ENCODE peak calls at places on chromosomes 13 and 19, in seven cellular contexts. O is HepG2, D is HCT116, L is H1, F is K562, E is SK-N-SH, T is GM12878. W is an unnamed sample.

GRCh38 chr13:77507931-77508776 is 27.4 kb upstream of the SCEL start:
- DNase-seq in L (no peak), O (no peak), E (no peak), F (no peak), T (no peak), D (peak; percentile 42), W (no peak)

GRCh38 chr19:54127688-54128440 is 9.7 kb upstream of the CNOT3 start:
- DNase-seq in D (no peak), E (no peak), T (no peak), F (no peak), O (no peak), L (no peak), W (no peak)

GRCh38 chr19:1904385-1905070 is 671 bp upstream of the ADAT3 start:
- DNase-seq in E (no peak), D (no peak), F (peak; percentile 72), T (peak; percentile 86), O (no peak), L (peak; percentile 75), W (no peak)

GRCh38 chr19:19459099-19459498 is 53.6 kb downstream of the GATAD2A start:
- DNase-seq in L (no peak), T (no peak), F (no peak), D (no peak), E (no peak), O (no peak), W (no peak)

GRCh38 chr13:50805805-50806204 is 37.7 kb downstream of the DLEU7 start:
- DNase-seq in D (peak; percentile 8), F (no peak), E (no peak), O (peak; percentile 5), L (no peak), T (no peak), W (no peak)

GRCh38 chr13:46504036-46504435 is 48.9 kb upstream of the LRCH1 start:
- DNase-seq in L (no peak), O (no peak), E (no peak), D (no peak), T (no peak), F (no peak), W (no peak)

GRCh38 chr19:50969413-50969760 is at the start of gene KLK6:
- DNase-seq in T (no peak), E (no peak), D (peak; percentile 76), F (no peak), O (peak; percentile 18), L (no peak), W (no peak)

GRCh38 chr13:58594978-58595600 is 963.5 kb downstream of the PCDH17 start:
- DNase-seq in F (no peak), E (no peak), O (no peak), T (no peak), L (no peak), D (no peak), W (no peak)

GRCh38 chr13:101917475-101917810 is 465.0 kb downstream of the ITGBL1 start:
- DNase-seq in D (no peak), E (peak; percentile 54), F (no peak), T (no peak), O (no peak), L (no peak), W (no peak)

GRCh38 chr19:7415163-7415856 is 66.6 kb downstream of the ARHGEF18 start:
- DNase-seq in L (no peak), F (no peak), O (peak; percentile 74), E (no peak), T (no peak), D (no peak), W (peak; percentile 38)

GRCh38 chr13:42561752-42562467 is 12.0 kb upstream of the TNFSF11 start:
- DNase-seq in T (no peak), O (no peak), F (no peak), D (no peak), E (no peak), L (no peak), W (no peak)

GRCh38 chr19:39550197-39550596 is 10.2 kb upstream of the EID2 start:
- DNase-seq in T (no peak), F (no peak), O (no peak), E (no peak), L (no peak), D (no peak), W (no peak)

GRCh38 chr13:28553971-28554370 is 59.0 kb upstream of the FLT1 start:
- DNase-seq in E (no peak), F (no peak), T (no peak), D (no peak), O (no peak), L (no peak), W (no peak)

GRCh38 chr13:30065181-30065580 is 214.8 kb upstream of the UBL3 start:
- DNase-seq in L (no peak), D (no peak), F (no peak), T (no peak), O (no peak), E (no peak), W (no peak)

GRCh38 chr19:33303791-33304759 is 1.7 kb upstream of the CEBPA start:
- DNase-seq in T (no peak), F (no peak), E (no peak), L (no peak), O (no peak), D (no peak), W (no peak)

GRCh38 chr13:40666905-40667621 is 622 bp upstream of the FOXO1 start:
- DNase-seq in E (peak; percentile 86), O (peak; percentile 48), F (peak; percentile 50), T (no peak), L (no peak), D (no peak), W (no peak)

GRCh38 chr13:40666058-40666904 is at the start of gene FOXO1:
- DNase-seq in T (no peak), O (peak; percentile 51), L (no peak), D (peak; percentile 58), E (peak; percentile 100), F (peak; percentile 81), W (peak; percentile 85)

GRCh38 chr13:40664100-40665060 is 2.1 kb downstream of the FOXO1 start:
- DNase-seq in T (no peak), E (peak; percentile 70), O (peak; percentile 43), F (peak; percentile 54), D (no peak), L (no peak), W (peak; percentile 56)

GRCh38 chr13:40665754-40666057 is 735 bp downstream of the FOXO1 start:
- DNase-seq in T (no peak), O (no peak), L (no peak), F (no peak), E (peak; percentile 65), D (no peak), W (no peak)

GRCh38 chr13:40665061-40665753 is 1.2 kb downstream of the FOXO1 start:
- DNase-seq in E (peak; percentile 57), F (peak; percentile 20), D (no peak), T (no peak), O (no peak), L (no peak), W (peak; percentile 40)
- TF ChIP-seq JUND in E (no peak), F (no peak), D (no peak), T (no peak), O (no peak), L (no peak), W (no peak)

GRCh38 chr19:12333162-12334159 is at the start of gene ZNF563:
- DNase-seq in L (peak; percentile 93), F (peak; percentile 81), D (no peak), E (peak; percentile 94), O (peak; percentile 94), T (peak; percentile 93), W (peak; percentile 98)
- TF ChIP-seq JUND in L (no peak), F (no peak), D (no peak), E (no peak), O (no peak), T (no peak), W (no peak)

GRCh38 chr13:98466634-98467236 is 110.2 kb downstream of the STK24 start:
- DNase-seq in E (peak; percentile 68), L (no peak), F (peak; percentile 54), D (no peak), T (no peak), O (peak; percentile 43), W (no peak)
- TF ChIP-seq JUND in E (no peak), L (no peak), F (no peak), D (no peak), T (no peak), O (no peak), W (no peak)

GRCh38 chr13:109818136-109818535 is 31.8 kb upstream of the IRS2 start:
- DNase-seq in D (no peak), O (no peak), T (no peak), E (no peak), L (no peak), F (no peak), W (no peak)

GRCh38 chr13:109816979-109817275 is 30.5 kb upstream of the IRS2 start:
- DNase-seq in D (no peak), F (no peak), E (no peak), O (no peak), T (no peak), L (no peak), W (no peak)

GRCh38 chr13:109818891-109819290 is 32.5 kb upstream of the IRS2 start:
- DNase-seq in L (no peak), E (no peak), D (no peak), O (no peak), T (no peak), F (no peak), W (no peak)

GRCh38 chr13:109819851-109820250 is 33.5 kb upstream of the IRS2 start:
- DNase-seq in D (no peak), F (no peak), T (no peak), O (no peak), E (no peak), L (no peak), W (no peak)

GRCh38 chr13:109821038-109821545 is 34.7 kb upstream of the IRS2 start:
- DNase-seq in E (no peak), D (no peak), F (no peak), T (no peak), L (no peak), O (no peak), W (no peak)
- TF ChIP-seq JUND in E (no peak), D (no peak), F (no peak), T (no peak), L (no peak), O (no peak), W (no peak)

DNA sequence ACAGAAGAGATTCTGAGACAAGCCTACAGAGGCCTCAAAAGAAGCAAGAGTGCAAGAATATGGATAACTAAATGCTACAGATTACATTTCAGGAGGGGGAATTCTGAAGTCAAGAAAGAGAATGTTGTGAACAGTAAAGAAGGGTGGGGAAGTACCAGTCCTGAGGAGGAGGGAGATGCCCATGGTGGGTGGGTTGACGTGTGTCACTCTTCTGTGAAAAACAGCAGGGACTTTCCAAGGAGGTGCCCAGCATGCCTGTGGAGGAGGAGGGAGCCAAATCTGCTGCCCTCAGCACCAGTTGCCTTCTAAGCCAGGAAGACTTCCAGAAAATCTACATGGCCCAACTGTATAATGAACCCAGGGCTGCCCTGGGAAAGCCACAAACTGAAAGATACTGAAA is 87.7 kb downstream of the SGCG start:
- DNase-seq in D (no peak), F (no peak), O (no peak), E (no peak), T (peak; percentile 47), L (no peak), W (no peak)
- TF ChIP-seq JUND in D (no peak), F (no peak), O (no peak), E (no peak), T (no peak), L (no peak), W (no peak)